ENCODE peak calls at places on chromosome 1, in nine cellular contexts. B is activated naive CD8-positive, alpha-beta T cell treated with anti-CD3 and anti-CD28 coated beads, Interleukin-2, amount 50 U/mL, for 16 hours; T is NCI-H1092 treated with DMSO at 0.1 percent for 48 hours; R is stimulated activated CD4-positive, alpha-beta T cell treated with anti-CD3 and anti-CD28 coated beads, Interleukin-1b, Interleukin-23, amount 100 ng/mL, for 48 hours; K is ELF-1; D is activated CD4-positive, alpha-beta T cell treated with anti-CD3 and anti-CD28 coated beads for 1 hour; U is NAMALWA; I is heart left ventricle; N is naive thymus-derived CD4-positive, alpha-beta T cell. A is an unnamed sample.

GRCh38 chr1:4976859-4977440 is 322.5 kb downstream of the AJAP1 start:
- DNase-seq in D (no peak), R (no peak), N (no peak), U (no peak), B (no peak), K (no peak), T (no peak), I (no peak), A (no peak)

GRCh38 chr1:18234790-18235242 is 127.2 kb downstream of the IGSF21 start:
- DNase-seq in U (peak), K (peak), R (peak), D (no peak), T (peak), I (no peak), B (no peak), N (no peak), A (peak)

GRCh38 chr1:220924331-220924730 is 45.1 kb downstream of the HLX start:
- DNase-seq in B (no peak), D (no peak), I (no peak), R (no peak), N (no peak), K (no peak), T (no peak), U (no peak), A (no peak)

GRCh38 chr1:71921197-71921596 is 361.1 kb downstream of the NEGR1 start:
- DNase-seq in U (no peak), K (no peak), N (no peak), D (no peak), T (no peak), I (no peak), R (no peak), B (no peak), A (no peak)

GRCh38 chr1:240998024-240998423 is 359.0 kb downstream of the RGS7 start:
- DNase-seq in T (no peak), K (no peak), N (no peak), D (no peak), U (no peak), I (no peak), R (no peak), B (no peak), A (no peak)

GRCh38 chr1:228122921-228123441 is 13.9 kb upstream of the MRPL55 start:
- DNase-seq in B (no peak), I (no peak), N (no peak), U (no peak), D (no peak), K (no peak), R (no peak), T (no peak), A (no peak)

GRCh38 chr1:91427741-91428140 is 23.1 kb upstream of the HFM1 start:
- DNase-seq in I (no peak), U (no peak), N (no peak), D (no peak), K (peak), R (no peak), T (peak), B (no peak), A (no peak)

GRCh38 chr1:34917017-34917416 is 12.4 kb downstream of the DLGAP3 start:
- DNase-seq in T (no peak), K (no peak), I (no peak), N (no peak), B (no peak), R (no peak), U (no peak), D (no peak), A (no peak)

GRCh38 chr1:157034137-157034800 is 11.3 kb downstream of the ARHGEF11 start:
- DNase-seq in K (peak), D (no peak), N (no peak), T (no peak), I (no peak), R (no peak), B (no peak), U (no peak), A (no peak)

GRCh38 chr1:67664048-67664447 is 21.0 kb upstream of the GADD45A start:
- DNase-seq in I (no peak), U (no peak), N (no peak), D (no peak), T (no peak), B (no peak), R (no peak), K (no peak), A (no peak)

GRCh38 chr1:235052067-235053008 is 76.3 kb downstream of the TOMM20 start:
- DNase-seq in T (no peak), K (no peak), D (no peak), N (no peak), I (no peak), U (no peak), R (no peak), B (no peak), A (no peak)

GRCh38 chr1:54989473-54989872 is 9.0 kb downstream of the TMEM61 start:
- DNase-seq in D (no peak), B (no peak), R (no peak), T (peak), U (peak), I (no peak), K (no peak), N (no peak), A (no peak)

GRCh38 chr1:12616709-12617373 is 1.2 kb downstream of the DHRS3 start:
- DNase-seq in K (no peak), U (no peak), I (no peak), R (peak), T (peak), B (no peak), D (no peak), N (peak), A (peak)

GRCh38 chr1:171841931-171842723 is 829 bp downstream of the DNM3 start:
- DNase-seq in N (peak), D (no peak), U (no peak), I (peak), K (peak), B (no peak), R (no peak), T (peak), A (peak)

GRCh38 chr1:228087771-228088251 is 5.3 kb downstream of the ARF1 start:
- DNase-seq in U (no peak), I (no peak), R (no peak), D (no peak), B (no peak), T (no peak), K (no peak), N (no peak), A (peak)

GRCh38 chr1:178645826-178646200 is 79.2 kb upstream of the RALGPS2 start:
- DNase-seq in U (no peak), T (no peak), R (no peak), K (no peak), I (no peak), D (no peak), N (no peak), B (no peak), A (no peak)

GRCh38 chr1:30338765-30339164 is 384.6 kb downstream of the MATN1 start:
- DNase-seq in K (no peak), D (no peak), T (no peak), I (no peak), R (no peak), B (no peak), N (no peak), U (no peak), A (no peak)

GRCh38 chr1:160665330-160666078 is 18.7 kb upstream of the SLAMF1 start:
- DNase-seq in N (no peak), I (peak), K (peak), U (no peak), D (no peak), B (no peak), R (no peak), T (no peak), A (peak)

GRCh38 chr1:115545096-115545720 is 96.6 kb upstream of the VANGL1 start:
- DNase-seq in D (no peak), K (no peak), N (no peak), B (no peak), U (no peak), R (no peak), I (no peak), T (no peak), A (no peak)